ENCODE peak calls at places on chromosomes 2 and 18, in eight cellular contexts. S is cardiac muscle cell; R is right lobe of liver; Q is IMR-90; X is colonic mucosa; E is transverse colon; D is psoas muscle; L is CD8-positive, alpha-beta T cell. M is an unnamed sample. For H3K4me1, the result is how much of the 10 kb centered on the place peaks cover.

GRCh38 chr2:149686136-149686535 is 98.6 kb upstream of the MMADHC start:
- DNase-seq in R (no peak), L (no peak), S (no peak), X (no peak), Q (no peak), E (no peak), D (no peak), M (no peak)

GRCh38 chr2:27627963-27628766 is 647 bp downstream of the CCDC121 start:
- DNase-seq in X (no peak), E (no peak), D (no peak), Q (peak), R (no peak), L (no peak), S (peak), M (no peak)

GRCh38 chr2:70425682-70426301 is 123.9 kb upstream of the FAM136A start:
- DNase-seq in E (peak), S (no peak), L (no peak), Q (no peak), D (no peak), R (no peak), X (no peak), M (no peak)

GRCh38 chr2:202771741-202772470 is 99.7 kb downstream of the ICA1L start:
- DNase-seq in E (no peak), L (no peak), X (no peak), R (no peak), D (no peak), Q (peak), S (peak), M (peak)

GRCh38 chr2:142603761-142604160 is 273.7 kb upstream of the KYNU start:
- DNase-seq in D (no peak), E (no peak), X (no peak), Q (no peak), R (no peak), L (no peak), S (no peak), M (no peak)

GRCh38 chr2:127179756-127180155 is 40.3 kb downstream of the CYP27C1 start:
- DNase-seq in S (peak), E (no peak), Q (no peak), X (no peak), R (no peak), L (no peak), D (no peak), M (no peak)

GRCh38 chr2:10097352-10098148 is 17.3 kb upstream of the CYS1 start:
- DNase-seq in S (peak), Q (peak), E (peak), L (no peak), D (peak), R (peak), X (peak), M (peak)

GRCh38 chr2:207394812-207395534 is 134.8 kb upstream of the CREB1 start:
- DNase-seq in D (no peak), E (no peak), X (no peak), Q (peak), L (no peak), R (no peak), S (peak), M (no peak)

GRCh38 chr2:10977003-10977402 is 65.3 kb downstream of the KCNF1 start:
- DNase-seq in S (peak), Q (peak), L (no peak), X (no peak), R (no peak), E (no peak), D (no peak), M (no peak)

GRCh38 chr2:25333981-25334380 is 7.7 kb downstream of the DNMT3A start:
- DNase-seq in X (no peak), D (peak), E (no peak), S (no peak), L (no peak), R (no peak), Q (no peak), M (no peak)

GRCh38 chr18:36212301-36212977 is 25.1 kb downstream of the MOCOS start:
- DNase-seq in D (no peak), L (no peak), E (no peak), S (peak), Q (peak), X (no peak), R (no peak), M (no peak)

GRCh38 chr2:101106453-101107181 is 44.6 kb downstream of the TBC1D8 start:
- DNase-seq in X (peak), D (no peak), Q (peak), S (no peak), R (peak), L (no peak), E (no peak), M (no peak)

GRCh38 chr2:16413947-16414346 is 251.7 kb downstream of the CYRIA start:
- DNase-seq in R (no peak), Q (no peak), S (no peak), E (no peak), L (no peak), X (no peak), D (no peak), M (no peak)

GRCh38 chr2:54845514-54845913 is 122.1 kb downstream of the EML6 start:
- DNase-seq in D (no peak), R (no peak), X (no peak), L (no peak), Q (peak), E (no peak), S (no peak), M (no peak)

GRCh38 chr2:17643031-17643615 is 102.6 kb downstream of the VSNL1 start:
- DNase-seq in S (peak), R (no peak), E (no peak), L (no peak), X (no peak), D (no peak), Q (peak), M (peak)

GRCh38 chr2:241638063-241638660 is 669 bp downstream of the ATG4B start:
- DNase-seq in R (no peak), Q (no peak), X (no peak), E (no peak), D (no peak), L (no peak), S (peak), M (no peak)

GRCh38 chr2:168307379-168307778 is 60.0 kb upstream of the STK39 start:
- DNase-seq in E (no peak), Q (no peak), X (no peak), S (no peak), L (no peak), R (no peak), D (no peak), M (no peak)

GRCh38 chr2:29114841-29115609 is at the start of gene CLIP4:
- DNase-seq in E (peak), Q (peak), X (peak), S (peak), D (peak), L (peak), R (peak), M (peak)

GRCh38 chr2:233270366-233270765 is 18.9 kb downstream of the ATG16L1 start:
- DNase-seq in E (no peak), X (no peak), R (no peak), S (no peak), Q (no peak), D (no peak), L (no peak), M (no peak)

GRCh38 chr2:161766334-161766733 is 142.1 kb downstream of the SLC4A10 start:
- DNase-seq in X (peak), E (peak), Q (no peak), S (no peak), L (no peak), R (no peak), D (no peak), M (no peak)

GRCh38 chr18:63505566-63506335 is 29.0 kb downstream of the SERPINB5 start:
- DNase-seq in L (no peak), R (no peak), E (peak), S (peak), Q (peak), D (no peak), X (peak), M (no peak)

GRCh38 chr2:222418734-222419133 is 5.6 kb upstream of the SGPP2 start:
- DNase-seq in E (no peak), Q (no peak), R (no peak), D (no peak), L (no peak), X (no peak), S (no peak), M (no peak)

DNA sequence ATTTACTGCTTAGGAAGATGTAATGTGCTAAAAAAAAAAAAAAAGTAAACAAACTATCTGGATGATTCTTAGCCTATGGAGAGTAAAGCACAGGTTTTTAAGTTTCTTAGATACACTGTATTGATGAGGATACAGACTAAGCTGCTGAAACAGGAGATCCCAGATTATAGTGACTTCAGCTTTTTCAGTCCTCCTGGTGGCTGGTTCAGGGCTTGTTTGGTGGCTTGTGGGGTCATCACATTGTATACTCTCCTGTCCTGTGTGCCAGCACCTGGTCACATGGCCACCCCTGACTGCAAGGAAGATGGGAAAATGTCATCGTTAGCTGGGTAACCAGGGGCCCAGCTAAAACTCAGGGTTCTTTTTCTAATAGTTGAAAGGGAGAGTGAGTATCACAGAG is 31.4 kb downstream of the RAB31 start:
- DNase-seq in R (no peak), D (no peak), Q (no peak), S (no peak), E (no peak), X (no peak), L (no peak), M (no peak)
- TF ChIP-seq CTCF in R (no peak), D (no peak), Q (no peak), S (no peak), E (no peak), X (no peak), L (no peak), M (no peak)

DNA sequence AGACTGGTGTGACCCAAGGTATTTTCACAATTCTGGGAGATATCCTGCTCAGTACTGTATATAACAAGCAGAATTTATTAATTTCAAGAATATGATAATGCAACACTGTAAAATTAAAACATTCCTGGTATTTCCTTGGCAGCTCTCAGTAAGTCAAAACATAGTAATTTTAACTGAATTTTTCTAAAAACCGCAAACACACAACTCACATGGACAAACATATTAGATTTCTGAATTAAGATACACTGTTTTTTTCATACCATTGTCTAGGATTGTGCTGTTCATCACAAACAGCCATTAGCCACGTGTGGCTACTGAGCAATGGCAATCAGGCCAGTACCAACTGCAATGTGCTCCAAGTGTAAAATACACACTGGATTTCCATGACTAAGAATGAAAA is 29.6 kb downstream of the LPIN2 start:
- DNase-seq in E (no peak), Q (no peak), D (no peak), R (no peak), S (no peak), X (no peak), L (no peak), M (no peak)
- H3K4me1 ChIP-seq in E (half or more), Q (under half), D (under half), R (half or more), S (under half), X (under half), L (half or more), M (under half)

GRCh38 chr2:212548459-212548815 is 9.8 kb upstream of the ERBB4 start:
- DNase-seq in S (peak), R (no peak), Q (peak), L (no peak), D (no peak), E (no peak), X (no peak), M (no peak)
- TF ChIP-seq CTCF in S (peak), R (peak), Q (peak), L (no peak), D (peak), E (no peak), X (no peak), M (peak)

DNA sequence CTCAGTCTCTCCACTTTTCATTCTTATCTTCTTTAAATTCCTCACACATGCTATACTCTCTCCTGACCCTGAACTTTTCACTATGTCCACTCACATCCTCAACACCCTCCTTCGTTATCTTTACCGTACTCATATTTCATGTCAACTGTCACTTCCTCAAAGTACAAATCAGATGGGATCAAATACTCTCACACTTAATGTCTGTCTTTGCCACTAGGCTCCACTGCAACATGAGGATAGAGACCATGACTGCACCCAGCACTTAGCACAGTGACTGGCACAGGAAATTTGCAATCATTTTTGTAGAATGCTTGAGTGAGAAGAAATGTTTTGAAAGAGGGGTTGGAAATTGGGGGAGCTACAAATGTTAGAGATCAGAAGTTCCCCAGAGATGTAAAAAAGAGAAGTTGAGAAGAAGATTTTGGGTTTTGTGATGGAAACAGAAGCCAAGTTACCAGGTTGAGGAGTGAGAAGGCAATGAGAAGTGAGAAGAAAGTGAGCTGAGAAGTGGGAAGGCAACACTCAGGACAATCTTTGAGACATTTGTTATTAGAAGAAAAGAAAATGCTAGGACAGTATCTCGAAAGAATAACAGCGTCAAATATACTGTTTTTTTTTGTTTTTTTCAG is 87.0 kb downstream of the CCDC141 start:
- DNase-seq in S (no peak), Q (no peak), R (no peak), L (no peak), X (no peak), E (no peak), D (no peak), M (no peak)
- H3K4me1 ChIP-seq in S (under half), Q (under half), R (under half), L (under half), X (under half), E (under half), D (under half), M (under half)

GRCh38 chr2:26561376-26561775 is 79.8 kb downstream of the CIB4 start:
- DNase-seq in D (peak), R (no peak), E (no peak), S (no peak), L (no peak), X (no peak), Q (no peak), M (no peak)

GRCh38 chr2:26560892-26561291 is 80.3 kb downstream of the CIB4 start:
- DNase-seq in E (no peak), S (no peak), R (no peak), X (no peak), L (no peak), Q (no peak), D (no peak), M (no peak)

GRCh38 chr2:26563686-26564085 is 77.5 kb downstream of the CIB4 start:
- DNase-seq in D (no peak), X (no peak), R (no peak), L (no peak), S (no peak), Q (no peak), E (no peak), M (no peak)

GRCh38 chr2:26562811-26563645 is 78.1 kb downstream of the CIB4 start:
- DNase-seq in R (no peak), X (peak), S (peak), D (peak), E (peak), L (no peak), Q (no peak), M (no peak)

GRCh38 chr2:26561918-26562810 is 79.0 kb downstream of the CIB4 start:
- DNase-seq in L (no peak), S (peak), R (peak), Q (no peak), X (peak), E (peak), D (peak), M (no peak)
- TF ChIP-seq CTCF in L (no peak), S (peak), R (peak), Q (peak), X (no peak), E (peak), D (peak), M (peak)

DNA sequence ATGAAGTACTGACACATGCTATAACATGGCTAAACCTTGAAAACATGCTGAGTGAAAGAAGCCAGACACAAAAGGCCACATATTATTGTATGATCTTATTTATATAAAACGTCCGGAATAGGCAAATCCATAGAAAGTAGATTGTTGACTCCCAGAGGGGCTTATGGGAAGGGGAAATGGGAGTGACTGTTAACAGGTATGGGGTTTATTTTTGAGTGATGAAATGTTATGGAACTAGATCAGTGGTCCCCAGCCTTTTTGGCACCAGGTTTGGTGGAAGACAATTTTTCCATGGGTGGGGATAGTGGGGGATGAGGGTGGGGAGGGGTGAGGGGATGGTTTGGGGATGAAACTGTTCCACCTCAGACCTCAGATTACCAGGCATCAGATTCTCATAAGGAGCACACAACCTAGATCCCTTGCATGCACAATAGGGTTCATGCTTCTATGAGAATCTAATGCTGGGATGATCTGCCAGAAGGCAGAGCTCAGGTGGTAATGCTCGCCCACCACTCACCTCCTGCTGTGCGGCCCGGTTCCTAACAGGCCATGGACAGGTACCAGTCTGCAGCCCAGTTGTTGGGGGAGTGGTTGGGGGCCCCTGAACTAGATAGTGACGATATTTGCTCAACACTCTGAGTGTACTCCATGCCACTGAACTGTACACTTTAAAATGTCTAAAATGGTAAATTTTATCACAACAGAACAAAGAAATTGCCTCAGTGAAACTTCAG is 59.1 kb downstream of the EFEMP1 start:
- DNase-seq in E (no peak), X (no peak), D (no peak), Q (no peak), L (no peak), R (no peak), S (no peak), M (no peak)
- H3K4me1 ChIP-seq in E (under half), X (under half), D (under half), Q (under half), L (under half), R (under half), S (under half), M (under half)

GRCh38 chr2:159186462-159186861 is 100.0 kb downstream of the WDSUB1 start:
- DNase-seq in S (no peak), L (no peak), R (no peak), E (no peak), X (no peak), Q (no peak), D (no peak), M (no peak)

GRCh38 chr2:159187095-159187494 is 99.4 kb downstream of the WDSUB1 start:
- DNase-seq in R (no peak), S (peak), D (no peak), X (no peak), E (no peak), Q (peak), L (no peak), M (no peak)

GRCh38 chr2:159188449-159188848 is 98.1 kb downstream of the WDSUB1 start:
- DNase-seq in R (no peak), S (no peak), L (no peak), X (no peak), D (no peak), Q (no peak), E (no peak), M (no peak)

GRCh38 chr2:159183346-159183745 is 103.2 kb downstream of the WDSUB1 start:
- DNase-seq in E (no peak), R (no peak), L (no peak), D (no peak), X (no peak), Q (no peak), S (no peak), M (no peak)

DNA sequence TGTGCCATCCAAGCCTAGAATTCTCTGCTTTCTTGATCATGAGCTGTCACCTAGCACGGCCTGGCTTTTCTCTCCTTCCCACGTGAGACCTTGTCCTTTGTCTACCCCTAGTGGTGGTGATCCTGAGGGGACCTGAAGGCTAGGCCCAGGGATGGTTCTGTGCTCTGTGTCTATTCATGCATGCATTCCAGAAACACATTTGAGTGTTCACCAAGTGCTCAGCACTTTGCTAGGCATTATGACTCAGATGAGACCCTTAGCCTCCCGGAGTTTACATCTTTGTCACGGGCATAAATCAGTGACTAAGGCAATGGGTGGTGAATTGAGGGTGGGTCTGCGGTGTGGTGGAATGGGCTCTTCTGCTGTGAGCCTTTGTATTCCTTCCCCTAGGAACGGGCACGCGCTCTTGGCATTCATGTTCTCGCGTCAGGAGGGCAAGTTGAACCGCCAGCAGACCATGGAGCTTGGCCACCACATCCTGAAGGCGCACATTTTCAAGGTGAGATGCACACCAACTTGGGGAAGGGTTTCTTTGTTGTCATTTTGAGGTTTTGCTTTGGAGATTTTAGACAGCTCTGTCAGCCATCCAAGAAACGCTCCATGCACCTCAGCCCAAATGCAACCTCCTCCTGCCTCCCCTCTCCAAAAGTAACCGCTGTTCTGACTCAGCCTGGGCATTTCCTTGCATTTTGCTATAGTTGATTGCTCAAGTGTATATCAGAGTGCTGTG is 100.9 kb downstream of the WDSUB1 start:
- DNase-seq in R (no peak), D (no peak), Q (peak), L (no peak), S (peak), X (no peak), E (no peak), M (no peak)
- TF ChIP-seq CTCF in R (no peak), D (no peak), Q (peak), L (no peak), S (peak), X (peak), E (peak), M (peak)